ENCODE peak calls at places on chromosomes 1 and 21, in eight cellular contexts. A is EH; N is activated CD4-positive, alpha-beta T cell treated with anti-CD3 and anti-CD28 coated beads for 1 hour; X is left ventricle myocardium superior; W is lower leg skin; G is Caco-2; E is HT-29; B is neural progenitor cell. V is an unnamed sample.

GRCh38 chr1:1908506-1908791 is 6.6 kb upstream of the CALML6 start:
- DNase-seq in E (no peak), W (peak), B (no peak), G (no peak), N (no peak), A (no peak), X (no peak), V (no peak)

GRCh38 chr1:169538998-169539871 is 47.0 kb downstream of the F5 start:
- DNase-seq in E (peak), X (no peak), W (no peak), G (no peak), A (peak), B (no peak), N (no peak), V (peak)

GRCh38 chr1:209937996-209938959 is at the start of gene SYT14:
- DNase-seq in W (no peak), G (no peak), E (no peak), A (peak), B (peak), X (no peak), N (no peak), V (no peak)

GRCh38 chr21:35720065-35720810 is 340.1 kb downstream of the SETD4 start:
- DNase-seq in G (no peak), E (no peak), X (no peak), A (peak), N (no peak), W (no peak), B (no peak), V (no peak)

GRCh38 chr1:79561521-79561978 is 555.0 kb upstream of the ADGRL4 start:
- DNase-seq in B (no peak), E (no peak), N (no peak), W (no peak), X (no peak), G (no peak), A (no peak), V (no peak)

GRCh38 chr1:32094721-32095521 is 12.9 kb upstream of the KPNA6 start:
- DNase-seq in G (no peak), N (no peak), E (peak), B (no peak), X (no peak), W (no peak), A (no peak), V (no peak)

GRCh38 chr1:117695796-117696505 is 90.1 kb downstream of the TENT5C start:
- DNase-seq in W (no peak), E (no peak), B (no peak), N (no peak), X (peak), G (no peak), A (peak), V (no peak)

GRCh38 chr1:2240251-2241156 is 12.4 kb downstream of the SKI start:
- DNase-seq in G (no peak), X (peak), N (no peak), A (peak), E (peak), W (peak), B (no peak), V (no peak)

GRCh38 chr1:100943533-100943932 is 47.6 kb downstream of the SLC30A7 start:
- DNase-seq in G (no peak), A (no peak), B (no peak), E (no peak), W (no peak), X (no peak), N (no peak), V (no peak)

GRCh38 chr1:156598125-156598524 is 3.2 kb downstream of the GPATCH4 start:
- DNase-seq in A (no peak), E (no peak), B (no peak), X (no peak), N (no peak), G (no peak), W (no peak), V (no peak)

GRCh38 chr1:205237526-205238484 is 10.1 kb downstream of the TMCC2 start:
- DNase-seq in B (no peak), A (no peak), X (no peak), E (no peak), W (peak), N (no peak), G (no peak), V (no peak)